ENCODE peak calls at places on chromosomes 4 and X, in eight cellular contexts. T, D, V, F, I, C, O and B are unnamed samples.

GRCh38 chr4:100511906-100512305 is 5.9 kb downstream of the EMCN start:
- DNase-seq in I (no peak), T (no peak), F (no peak), O (no peak), C (no peak), V (no peak), D (no peak), B (no peak)

GRCh38 chr4:100268807-100269206 is 78.5 kb upstream of the DDIT4L start:
- DNase-seq in F (no peak), C (no peak), V (no peak), O (no peak), D (no peak), I (no peak), T (no peak), B (no peak)

GRCh38 chr4:185108669-185109068 is 34.4 kb upstream of the SLC25A4 start:
- DNase-seq in V (no peak), O (no peak), I (no peak), C (no peak), D (no peak), F (no peak), T (no peak), B (no peak)

GRCh38 chr4:1356181-1356998 is 9.4 kb downstream of the UVSSA start:
- DNase-seq in I (peak), F (no peak), O (peak), V (peak), D (no peak), T (peak), C (no peak), B (peak)

GRCh38 chr4:55947254-55947882 is 1.4 kb upstream of the CEP135 start:
- DNase-seq in T (peak), F (no peak), D (no peak), C (no peak), O (no peak), V (no peak), I (peak), B (peak)

GRCh38 chr4:47213971-47214370 is 182.6 kb downstream of the GABRB1 start:
- DNase-seq in T (no peak), F (no peak), I (no peak), D (no peak), O (no peak), V (peak), C (no peak), B (no peak)

GRCh38 chr4:129362685-129363274 is 266.8 kb downstream of the C4orf33 start:
- DNase-seq in D (peak), F (peak), V (peak), T (peak), O (peak), C (no peak), I (peak), B (peak)

GRCh38 chrX:152810403-152810802 is 20.2 kb downstream of the CETN2 start:
- DNase-seq in T (no peak), O (no peak), D (no peak), F (no peak), I (no peak), C (no peak), V (peak), B (no peak)

GRCh38 chrX:69313622-69314290 is 148.5 kb upstream of the PJA1 start:
- DNase-seq in O (no peak), C (no peak), F (no peak), T (no peak), I (no peak), D (no peak), V (no peak), B (no peak)

GRCh38 chr4:118033148-118034060 is 882 bp upstream of the NDST3 start:
- DNase-seq in V (peak), O (peak), F (no peak), C (peak), I (peak), D (peak), T (no peak), B (peak)

GRCh38 chrX:7117587-7117986 is 29.9 kb upstream of the STS start:
- DNase-seq in D (no peak), V (no peak), I (no peak), F (no peak), O (peak), T (no peak), C (no peak), B (peak)

GRCh38 chrX:153929576-153929975 is 3.5 kb upstream of the ARHGAP4 start:
- DNase-seq in I (no peak), D (no peak), O (no peak), V (no peak), T (no peak), C (peak), F (no peak), B (no peak)

GRCh38 chrX:153928846-153929245 is 2.8 kb upstream of the ARHGAP4 start:
- DNase-seq in T (no peak), V (no peak), F (no peak), D (no peak), O (no peak), C (peak), I (no peak), B (no peak)

GRCh38 chrX:153927686-153927935 is 1.5 kb upstream of the ARHGAP4 start:
- DNase-seq in C (no peak), T (no peak), O (no peak), I (no peak), D (no peak), F (no peak), V (no peak), B (no peak)

GRCh38 chrX:153926863-153927685 is 1.0 kb upstream of the ARHGAP4 start:
- DNase-seq in C (peak), I (peak), F (no peak), T (peak), D (no peak), O (peak), V (peak), B (peak)

GRCh38 chrX:153927936-153928760 is 2.1 kb upstream of the ARHGAP4 start:
- DNase-seq in T (peak), O (peak), F (peak), V (peak), C (peak), I (peak), D (peak), B (peak)
- TF ChIP-seq CTCF in T (no peak), O (no peak), F (no peak), V (peak), C (no peak), I (peak), D (no peak), B (peak)

DNA sequence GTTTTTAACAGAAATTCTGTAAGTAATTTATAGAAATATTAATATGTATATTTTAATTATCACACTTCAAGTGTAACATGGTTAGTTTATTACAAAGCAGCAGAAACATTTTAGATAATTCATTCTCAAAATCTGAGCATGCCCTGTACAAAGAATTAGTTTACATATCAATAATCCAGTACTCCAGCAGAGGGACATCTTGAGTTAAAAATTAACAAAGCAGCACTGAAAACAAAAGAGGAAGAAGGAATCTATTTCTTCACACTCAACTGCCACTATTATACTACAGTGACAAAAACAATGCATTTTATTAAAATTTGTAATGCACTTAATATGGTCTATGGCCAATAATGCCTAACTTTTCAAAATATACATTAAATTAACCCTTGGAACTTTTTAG is 179.1 kb upstream of the KLHL4 start:
- DNase-seq in D (no peak), V (no peak), T (no peak), I (peak), O (no peak), C (no peak), F (no peak), B (peak)
- TF ChIP-seq CTCF in D (peak), V (no peak), T (peak), I (peak), O (peak), C (peak), F (peak), B (peak)

GRCh38 chr4:108611360-108611759 is 9.0 kb upstream of the RPL34 start:
- DNase-seq in F (no peak), D (no peak), O (no peak), I (no peak), T (no peak), V (no peak), C (no peak), B (no peak)
- TF ChIP-seq CTCF in F (no peak), D (no peak), O (no peak), I (no peak), T (no peak), V (peak), C (no peak), B (no peak)

GRCh38 chrX:51855698-51856097 is 37.7 kb upstream of the MAGED1 start:
- DNase-seq in F (no peak), C (no peak), O (no peak), T (no peak), D (no peak), I (no peak), V (no peak), B (no peak)

GRCh38 chrX:51857159-51857733 is 36.2 kb upstream of the MAGED1 start:
- DNase-seq in I (no peak), F (no peak), O (no peak), T (no peak), D (no peak), V (no peak), C (no peak), B (no peak)

GRCh38 chrX:51862920-51863319 is 30.5 kb upstream of the MAGED1 start:
- DNase-seq in T (no peak), V (no peak), F (no peak), C (no peak), D (no peak), I (peak), O (no peak), B (no peak)

GRCh38 chrX:51866156-51866555 is 27.3 kb upstream of the MAGED1 start:
- DNase-seq in F (no peak), V (no peak), T (no peak), C (no peak), D (no peak), I (no peak), O (no peak), B (no peak)

GRCh38 chrX:51860679-51861078 is 32.7 kb upstream of the MAGED1 start:
- DNase-seq in I (peak), T (peak), D (no peak), O (peak), F (no peak), C (no peak), V (peak), B (peak)
- TF ChIP-seq CTCF in I (peak), T (peak), D (peak), O (peak), F (no peak), C (peak), V (peak), B (peak)

GRCh38 chr4:173195132-173195531 is 26.5 kb downstream of the GALNT7 start:
- DNase-seq in I (no peak), V (no peak), C (no peak), T (no peak), F (no peak), D (no peak), O (no peak), B (no peak)
- TF ChIP-seq CTCF in I (no peak), V (no peak), C (no peak), T (no peak), F (no peak), D (no peak), O (peak), B (no peak)

GRCh38 chr4:80033581-80033980 is 39.4 kb downstream of the ANTXR2 start:
- DNase-seq in I (no peak), D (no peak), T (no peak), O (no peak), C (no peak), V (no peak), F (no peak), B (no peak)
- TF ChIP-seq CTCF in I (peak), D (no peak), T (no peak), O (peak), C (no peak), V (peak), F (peak), B (no peak)

DNA sequence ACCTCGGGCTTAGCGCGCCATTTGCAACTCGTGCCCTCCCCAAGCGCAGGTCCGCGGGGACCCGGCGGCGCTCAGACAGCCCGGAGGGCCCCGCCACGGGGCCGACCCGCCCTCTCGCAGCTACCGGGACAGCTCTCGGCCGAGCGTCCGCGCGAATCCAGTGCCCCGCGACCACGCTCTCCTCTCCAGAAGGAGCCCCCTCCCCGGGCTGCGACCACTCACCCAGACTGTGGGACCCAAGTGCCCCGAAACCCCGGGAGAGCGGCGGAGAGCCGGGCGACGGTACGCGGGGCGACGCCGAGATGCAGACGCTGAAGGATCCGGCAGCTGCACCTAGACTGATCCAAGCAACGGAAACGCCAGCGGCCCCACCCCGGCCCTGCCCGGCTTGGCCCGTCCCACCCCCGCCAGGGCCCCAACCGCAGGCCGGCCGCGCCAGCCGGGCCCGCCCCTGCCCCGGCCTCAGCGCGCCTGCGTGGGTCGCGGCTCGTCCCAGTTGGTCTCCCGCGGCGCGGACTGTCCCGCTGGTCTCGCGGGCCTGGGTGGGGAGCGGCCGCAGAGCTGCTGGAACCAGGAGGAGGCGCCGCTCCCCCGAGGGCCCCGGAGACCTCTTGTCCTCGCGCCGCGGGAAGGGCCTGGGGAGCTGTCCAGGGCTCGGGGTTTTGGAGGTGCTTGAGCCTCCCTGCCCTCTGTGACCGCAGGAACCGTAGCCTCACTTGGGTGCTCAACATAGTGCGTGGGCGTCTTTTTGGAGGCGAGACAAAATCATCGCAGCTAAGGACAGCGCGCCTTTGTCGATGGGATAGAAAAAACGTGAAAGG is at the start of gene ANXA5:
- DNase-seq in D (peak), T (peak), F (peak), C (peak), O (peak), I (peak), V (peak), B (peak)
- TF ChIP-seq CTCF in D (no peak), T (peak), F (no peak), C (peak), O (peak), I (peak), V (peak), B (peak)

DNA sequence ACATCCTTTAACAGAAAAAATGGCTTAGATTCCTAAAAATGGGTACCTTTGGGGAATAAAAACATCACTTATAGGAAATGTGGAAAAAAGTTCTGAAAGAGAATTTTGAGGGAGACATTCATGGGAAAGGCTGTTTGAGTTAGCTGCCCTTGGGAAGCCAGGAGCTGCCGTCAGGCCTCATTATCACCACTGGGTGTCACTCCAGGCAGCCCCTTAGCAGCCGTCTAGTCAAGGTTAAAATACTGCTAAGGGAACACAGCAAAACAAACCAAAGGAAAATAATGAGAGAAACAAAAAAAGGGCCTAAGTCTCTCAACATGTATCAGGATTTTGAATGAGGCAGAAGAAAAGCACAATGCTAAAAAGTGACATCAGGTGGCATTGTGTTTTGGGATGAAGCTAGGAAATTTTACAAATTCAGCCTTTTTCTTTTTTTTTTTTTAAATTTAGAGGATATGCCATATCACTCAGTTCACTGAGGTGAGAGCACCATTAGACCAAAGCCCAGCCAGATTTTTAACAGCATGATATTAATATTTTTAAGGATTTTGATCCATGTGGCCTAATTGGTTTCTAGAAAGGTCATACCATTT is 235.3 kb downstream of the GPAT3 start:
- DNase-seq in F (no peak), D (no peak), V (peak), T (peak), I (peak), O (peak), C (no peak), B (peak)
- TF ChIP-seq CTCF in F (no peak), D (peak), V (peak), T (peak), I (peak), O (peak), C (peak), B (peak)

GRCh38 chrX:36640232-36640631 is 367.9 kb upstream of the FAM47C start:
- DNase-seq in D (no peak), C (no peak), I (no peak), V (no peak), F (no peak), O (no peak), T (no peak), B (no peak)
- TF ChIP-seq CTCF in D (no peak), C (no peak), I (no peak), V (no peak), F (no peak), O (no peak), T (no peak), B (no peak)

GRCh38 chr4:8195841-8196460 is 3.1 kb upstream of the SH3TC1 start:
- DNase-seq in I (no peak), T (no peak), F (no peak), D (no peak), V (no peak), O (no peak), C (no peak), B (no peak)

GRCh38 chr4:8191136-8191747 is 7.8 kb upstream of the SH3TC1 start:
- DNase-seq in T (no peak), I (peak), V (no peak), D (no peak), O (no peak), F (no peak), C (peak), B (peak)

GRCh38 chr4:8194306-8195242 is 4.5 kb upstream of the SH3TC1 start:
- DNase-seq in C (no peak), O (no peak), T (no peak), I (no peak), F (no peak), V (no peak), D (no peak), B (no peak)

GRCh38 chr4:8195431-8195830 is 3.7 kb upstream of the SH3TC1 start:
- DNase-seq in O (no peak), F (no peak), V (no peak), C (no peak), I (no peak), T (no peak), D (no peak), B (no peak)

GRCh38 chr4:8192748-8193738 is 6.0 kb upstream of the SH3TC1 start:
- DNase-seq in V (peak), T (peak), D (no peak), C (no peak), O (no peak), I (peak), F (no peak), B (peak)
- TF ChIP-seq CTCF in V (peak), T (peak), D (no peak), C (peak), O (peak), I (peak), F (no peak), B (peak)